ENCODE peak calls at places on chromosome 19, in six cellular contexts. O, W, N, Q, S and F are unnamed samples.
A peak's percentile ranks its signal among the peaks of the same experiment; 100 is the strongest.

GRCh38 chr19:55384576-55385235 is 614 bp upstream of the TMEM238 start:
- DNase-seq in N (peak; percentile 45), S (peak; percentile 73), O (no peak), W (peak; percentile 31), Q (no peak), F (no peak)

GRCh38 chr19:17755977-17756670 is 4.8 kb downstream of the FCHO1 start:
- DNase-seq in S (peak; percentile 89), W (no peak), N (peak; percentile 67), O (no peak), Q (no peak), F (no peak)

GRCh38 chr19:43525836-43526771 is 897 bp downstream of the ETHE1 start:
- DNase-seq in N (peak; percentile 42), W (peak; percentile 28), Q (no peak), S (peak; percentile 55), O (no peak), F (no peak)

GRCh38 chr19:15829786-15830185 is 14.3 kb upstream of the OR10H1 start:
- DNase-seq in W (no peak), O (no peak), Q (no peak), N (no peak), S (no peak), F (no peak)

GRCh38 chr19:12202250-12202649 is 39.4 kb downstream of the ZNF136 start:
- DNase-seq in N (peak; percentile 40), Q (no peak), O (no peak), S (peak; percentile 51), W (no peak), F (no peak)

GRCh38 chr19:17656970-17657369 is 31.2 kb downstream of the UNC13A start:
- DNase-seq in O (no peak), N (no peak), W (no peak), S (no peak), Q (no peak), F (no peak)

GRCh38 chr19:45096700-45097099 is 3.7 kb downstream of the PPP1R37 start:
- DNase-seq in S (no peak), Q (no peak), N (no peak), O (no peak), W (no peak), F (no peak)

GRCh38 chr19:6802336-6803035 is 30.0 kb downstream of the VAV1 start:
- DNase-seq in O (no peak), S (no peak), N (peak; percentile 59), W (no peak), Q (no peak), F (peak; percentile 21)

GRCh38 chr19:3268763-3269162 is 44.3 kb downstream of the CELF5 start:
- DNase-seq in N (no peak), O (no peak), Q (no peak), S (no peak), W (no peak), F (no peak)

DNA sequence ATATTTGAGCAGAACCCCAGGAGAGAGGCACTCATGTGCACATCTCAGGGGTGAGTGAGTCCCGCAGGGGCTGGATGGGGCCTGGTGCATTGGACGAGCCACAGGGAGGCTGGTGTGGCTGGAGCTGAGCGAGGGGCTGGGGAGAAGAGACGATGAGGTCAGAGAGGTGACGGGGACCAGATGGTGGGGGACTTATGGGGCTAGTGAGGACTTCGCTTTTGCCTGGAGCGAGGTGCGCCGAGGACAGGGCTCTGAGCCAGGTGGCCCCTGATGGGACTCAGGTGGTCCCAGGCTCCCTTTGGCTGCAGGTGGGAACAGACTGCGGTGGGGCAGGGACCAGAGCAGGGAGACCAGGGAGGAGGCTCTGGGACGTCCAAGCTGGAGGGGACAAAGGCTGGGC is 6.9 kb upstream of the FXYD3 start:
- DNase-seq in O (no peak), Q (no peak), S (no peak), W (no peak), N (no peak), F (no peak)
- TF ChIP-seq POLR2A in O (no peak), Q (no peak), S (no peak), W (no peak), N (no peak), F (no peak)

GRCh38 chr19:40565910-40566495 is 10.7 kb upstream of the SHKBP1 start:
- DNase-seq in Q (no peak), N (no peak), W (no peak), S (no peak), O (no peak), F (no peak)
- H3K9me3 ChIP-seq in Q (no peaks in the 10 kb centered on the region), N (no peaks in the 10 kb centered on the region), W (no peaks in the 10 kb centered on the region), S (no peaks in the 10 kb centered on the region), O (no peaks in the 10 kb centered on the region), F (no peaks in the 10 kb centered on the region)

DNA sequence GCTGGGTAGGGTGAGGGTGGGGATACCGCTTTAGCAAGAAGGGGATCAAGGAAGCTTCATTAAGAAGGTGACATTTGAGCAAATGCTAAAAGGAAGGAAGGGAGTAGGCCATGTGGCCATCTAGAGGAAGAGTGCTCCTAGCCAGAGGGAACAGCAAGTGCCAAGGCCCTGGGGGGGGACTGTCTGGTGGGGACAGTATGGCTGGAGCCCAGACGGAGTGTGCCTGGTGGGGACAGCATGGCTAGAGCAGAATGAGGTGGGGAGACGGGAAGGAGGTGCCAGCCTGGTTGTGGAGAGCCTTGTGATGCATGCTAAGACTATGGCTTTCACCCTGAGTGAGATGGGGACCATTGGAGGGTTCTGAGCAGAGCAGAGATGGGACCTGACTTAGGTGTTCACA is 2.1 kb upstream of the TGFB1 start:
- DNase-seq in N (no peak), S (no peak), O (no peak), W (no peak), Q (no peak), F (no peak)
- TF ChIP-seq POLR2A in N (no peak), S (no peak), O (no peak), W (no peak), Q (no peak), F (no peak)

DNA sequence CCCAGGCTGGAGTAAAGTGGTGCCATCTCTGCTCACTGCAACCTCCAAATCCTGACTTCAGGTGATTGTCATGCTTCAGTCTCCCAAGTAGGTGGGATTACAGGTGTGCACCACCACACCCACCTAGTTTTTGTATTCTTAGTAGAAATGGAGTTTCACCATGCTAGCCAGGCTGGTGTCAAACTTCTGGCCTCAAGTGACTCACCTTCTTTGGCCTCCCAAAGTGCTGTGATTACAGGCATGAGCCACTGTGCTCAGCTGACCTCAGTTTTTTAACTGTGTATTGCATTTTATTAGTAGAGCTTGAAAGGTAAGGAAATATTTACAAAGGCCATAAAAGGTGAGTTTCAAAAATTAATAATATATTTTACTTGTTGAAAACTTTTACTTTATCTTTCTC is 2.3 kb downstream of the ZNF726 start:
- DNase-seq in S (no peak), N (no peak), W (no peak), O (no peak), Q (no peak), F (no peak)
- H3K9me3 ChIP-seq in S (peaks cover 59% of the 10 kb centered on the region), N (no peaks in the 10 kb centered on the region), W (no peaks in the 10 kb centered on the region), O (no peaks in the 10 kb centered on the region), Q (no peaks in the 10 kb centered on the region), F (no peaks in the 10 kb centered on the region)

GRCh38 chr19:37654833-37655688 is at the start of gene ZFP30:
- DNase-seq in N (peak; percentile 95), W (peak; percentile 81), Q (peak; percentile 63), S (peak; percentile 85), O (peak; percentile 92), F (peak; percentile 1)

GRCh38 chr19:37654525-37654832 is 786 bp downstream of the ZFP30 start:
- DNase-seq in O (no peak), W (no peak), N (no peak), Q (no peak), S (no peak), F (no peak)

GRCh38 chr19:37654118-37654517 is 1.1 kb downstream of the ZFP30 start:
- DNase-seq in O (no peak), S (no peak), W (no peak), N (no peak), Q (no peak), F (no peak)

DNA sequence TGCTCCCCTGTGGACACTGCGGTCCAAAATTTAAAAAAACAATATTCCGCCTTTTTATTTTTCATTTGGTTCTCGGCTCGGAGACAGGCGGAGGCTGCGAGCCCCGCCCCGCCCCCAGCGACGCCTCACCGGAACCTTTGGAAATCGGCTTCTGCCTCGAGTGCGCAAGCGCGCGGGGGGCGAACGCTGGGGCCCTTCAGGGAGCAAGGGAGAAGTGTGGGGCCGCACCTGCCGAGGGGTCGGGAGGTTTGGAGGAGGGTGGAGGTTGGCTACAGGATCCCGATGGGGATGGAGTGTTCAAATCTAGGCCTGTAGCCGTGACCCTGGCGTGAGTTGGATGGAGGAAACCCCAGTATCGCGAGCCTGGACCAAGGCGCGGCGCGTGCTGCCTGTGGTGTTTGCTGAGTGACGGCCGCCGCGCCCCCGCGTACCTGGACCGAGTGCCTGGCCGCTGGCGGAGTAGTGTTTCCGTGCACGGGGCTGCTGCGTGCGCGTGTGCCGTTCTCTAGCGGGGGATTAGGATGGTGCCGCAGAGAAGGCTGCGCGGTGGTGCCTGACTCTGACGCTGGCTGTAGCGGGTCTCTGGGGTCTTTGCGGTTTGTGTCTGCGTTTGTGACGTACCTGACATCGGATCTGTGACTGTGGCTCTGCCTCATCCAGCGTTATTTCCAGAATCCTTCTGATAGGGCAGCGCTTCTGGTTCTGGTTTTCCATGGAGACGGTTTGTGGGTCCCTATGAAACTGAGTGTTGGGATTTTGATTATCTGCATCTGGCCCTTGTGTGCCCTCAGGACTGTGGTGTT is 625 bp upstream of the ZFP30 start:
- DNase-seq in N (peak; percentile 90), Q (peak; percentile 55), O (peak; percentile 88), W (peak; percentile 82), S (peak; percentile 89), F (peak; percentile 1)
- TF ChIP-seq POLR2A in N (no peak), Q (no peak), O (no peak), W (no peak), S (no peak), F (no peak)

DNA sequence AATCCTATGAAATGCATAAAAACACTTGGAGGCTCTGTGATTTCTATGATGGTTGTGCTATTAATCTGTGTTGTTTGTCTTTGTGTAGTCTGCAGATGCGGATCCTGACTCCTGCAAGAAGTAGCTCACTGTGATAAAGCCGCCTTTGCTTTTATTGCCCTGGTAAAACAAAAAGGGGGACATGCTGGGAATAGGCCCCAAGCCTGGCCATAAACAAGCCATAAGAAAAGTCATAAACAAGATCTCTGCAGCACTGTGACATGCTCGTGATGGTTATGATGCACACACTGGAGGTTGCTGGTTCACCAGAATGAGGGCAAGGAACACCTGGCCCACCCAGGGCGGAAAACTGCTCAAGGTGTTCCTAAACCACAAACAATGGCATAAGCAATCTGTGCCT is 26.6 kb upstream of the ZNF266 start:
- DNase-seq in Q (no peak), W (no peak), O (no peak), S (no peak), N (no peak), F (no peak)
- H3K9me3 ChIP-seq in Q (no peaks in the 10 kb centered on the region), W (peaks cover under 1% of the 10 kb centered on the region), O (peaks cover 30% of the 10 kb centered on the region), S (peaks cover 80% of the 10 kb centered on the region), N (peaks cover 89% of the 10 kb centered on the region), F (peaks cover 30% of the 10 kb centered on the region)

GRCh38 chr19:10554760-10555612 is 10.8 kb downstream of the KRI1 start:
- DNase-seq in W (no peak), O (no peak), N (no peak), S (no peak), Q (no peak), F (no peak)

GRCh38 chr19:10553087-10553667 is 9.5 kb downstream of the ATG4D start:
- DNase-seq in S (no peak), N (no peak), O (no peak), Q (no peak), W (no peak), F (no peak)

GRCh38 chr19:10552596-10553053 is 8.9 kb downstream of the ATG4D start:
- DNase-seq in N (no peak), W (no peak), S (peak; percentile 85), O (no peak), Q (no peak), F (no peak)

GRCh38 chr19:10555613-10555979 is 10.2 kb downstream of the KRI1 start:
- DNase-seq in W (no peak), O (no peak), N (no peak), S (no peak), Q (no peak), F (no peak)

GRCh38 chr19:10553943-10554381 is 10.3 kb downstream of the ATG4D start:
- DNase-seq in S (no peak), Q (no peak), N (no peak), O (no peak), W (no peak), F (no peak)
- TF ChIP-seq POLR2A in S (peak; percentile 9), Q (no peak), N (no peak), O (no peak), W (no peak), F (peak; percentile 14)